ENCODE peak calls at places on chromosomes 5 and 9, in four cellular contexts. One of them, this sample, is unnamed.

GRCh38 chr5:126015244-126016054 is 407.8 kb upstream of the GRAMD2B start:
- DNase-seq in A549: no peak
- DNase-seq in IMR-90: peak
- DNase-seq in K562: no peak
- DNase-seq in this sample: no peak

GRCh38 chr9:38066907-38067610 is 2.0 kb downstream of the SHB start:
- DNase-seq in A549: no peak
- DNase-seq in IMR-90: no peak
- DNase-seq in K562: no peak
- DNase-seq in this sample: no peak

GRCh38 chr5:170275376-170275994 is 22.1 kb downstream of the LCP2 start:
- DNase-seq in A549: no peak
- DNase-seq in IMR-90: no peak
- DNase-seq in K562: no peak
- DNase-seq in this sample: no peak

GRCh38 chr5:39157679-39158078 is 61.7 kb downstream of the FYB1 start:
- DNase-seq in A549: no peak
- DNase-seq in IMR-90: no peak
- DNase-seq in K562: no peak
- DNase-seq in this sample: no peak

GRCh38 chr5:73693573-73694061 is 67.6 kb downstream of the ARHGEF28 start:
- DNase-seq in A549: peak
- DNase-seq in IMR-90: peak
- DNase-seq in K562: no peak
- DNase-seq in this sample: no peak

GRCh38 chr5:130955041-130955440 is 210.0 kb downstream of the HINT1 start:
- DNase-seq in A549: no peak
- DNase-seq in IMR-90: no peak
- DNase-seq in K562: no peak
- DNase-seq in this sample: no peak

GRCh38 chr9:135078361-135078821 is 9.1 kb upstream of the OLFM1 start:
- DNase-seq in A549: no peak
- DNase-seq in IMR-90: no peak
- DNase-seq in K562: no peak
- DNase-seq in this sample: no peak

GRCh38 chr9:127803507-127804352 is 1.0 kb downstream of the FPGS start:
- DNase-seq in A549: peak
- DNase-seq in IMR-90: no peak
- DNase-seq in K562: no peak
- DNase-seq in this sample: no peak

GRCh38 chr9:36891341-36891811 is 142.7 kb downstream of the PAX5 start:
- DNase-seq in A549: no peak
- DNase-seq in IMR-90: no peak
- DNase-seq in K562: no peak
- DNase-seq in this sample: no peak

GRCh38 chr5:181088289-181088688 is 42.7 kb downstream of the OR2V1 start:
- DNase-seq in A549: peak
- DNase-seq in IMR-90: no peak
- DNase-seq in K562: peak
- DNase-seq in this sample: no peak

GRCh38 chr5:17238521-17239041 is 21.1 kb downstream of the BASP1 start:
- DNase-seq in A549: no peak
- DNase-seq in IMR-90: peak
- DNase-seq in K562: no peak
- DNase-seq in this sample: no peak

GRCh38 chr9:111895996-111896941 is at the start of gene UGCG:
- DNase-seq in A549: peak
- DNase-seq in IMR-90: peak
- DNase-seq in K562: peak
- DNase-seq in this sample: no peak

GRCh38 chr5:5705010-5705409 is 282.5 kb downstream of the ICE1 start:
- DNase-seq in A549: no peak
- DNase-seq in IMR-90: no peak
- DNase-seq in K562: no peak
- DNase-seq in this sample: no peak

GRCh38 chr9:14499976-14500375 is 186.0 kb upstream of the NFIB start:
- DNase-seq in A549: no peak
- DNase-seq in IMR-90: no peak
- DNase-seq in K562: no peak
- DNase-seq in this sample: no peak

GRCh38 chr5:115602585-115603125 is 376 bp upstream of the TICAM2 start:
- DNase-seq in A549: no peak
- DNase-seq in IMR-90: no peak
- DNase-seq in K562: no peak
- DNase-seq in this sample: no peak

GRCh38 chr9:114588671-114589526 is 1.3 kb downstream of the ATP6V1G1 start:
- DNase-seq in A549: no peak
- DNase-seq in IMR-90: peak
- DNase-seq in K562: peak
- DNase-seq in this sample: no peak

GRCh38 chr5:69493235-69493925 is 790 bp downstream of the OCLN start:
- DNase-seq in A549: peak
- DNase-seq in IMR-90: no peak
- DNase-seq in K562: no peak
- DNase-seq in this sample: no peak

GRCh38 chr5:122775713-122776084 is 819 bp downstream of the SNX2 start:
- DNase-seq in A549: peak
- DNase-seq in IMR-90: no peak
- DNase-seq in K562: no peak
- DNase-seq in this sample: no peak

GRCh38 chr9:122087406-122088200 is 5.5 kb downstream of the TTLL11 start:
- DNase-seq in A549: no peak
- DNase-seq in IMR-90: peak
- DNase-seq in K562: no peak
- DNase-seq in this sample: no peak
- TF ChIP-seq ELK1 in A549: no peak
- TF ChIP-seq ELK1 in IMR-90: no peak
- TF ChIP-seq ELK1 in K562: no peak
- TF ChIP-seq ELK1 in this sample: no peak

GRCh38 chr9:20297646-20298084 is 324.6 kb downstream of the MLLT3 start:
- DNase-seq in A549: peak
- DNase-seq in IMR-90: peak
- DNase-seq in K562: no peak
- DNase-seq in this sample: no peak
- TF ChIP-seq ELK1 in A549: no peak
- TF ChIP-seq ELK1 in IMR-90: no peak
- TF ChIP-seq ELK1 in K562: no peak
- TF ChIP-seq ELK1 in this sample: no peak

GRCh38 chr5:112005533-112005926 is 248.5 kb upstream of the NREP start:
- DNase-seq in A549: no peak
- DNase-seq in IMR-90: peak
- DNase-seq in K562: no peak
- DNase-seq in this sample: no peak
- TF ChIP-seq ELK1 in A549: no peak
- TF ChIP-seq ELK1 in IMR-90: no peak
- TF ChIP-seq ELK1 in K562: no peak
- TF ChIP-seq ELK1 in this sample: no peak

DNA sequence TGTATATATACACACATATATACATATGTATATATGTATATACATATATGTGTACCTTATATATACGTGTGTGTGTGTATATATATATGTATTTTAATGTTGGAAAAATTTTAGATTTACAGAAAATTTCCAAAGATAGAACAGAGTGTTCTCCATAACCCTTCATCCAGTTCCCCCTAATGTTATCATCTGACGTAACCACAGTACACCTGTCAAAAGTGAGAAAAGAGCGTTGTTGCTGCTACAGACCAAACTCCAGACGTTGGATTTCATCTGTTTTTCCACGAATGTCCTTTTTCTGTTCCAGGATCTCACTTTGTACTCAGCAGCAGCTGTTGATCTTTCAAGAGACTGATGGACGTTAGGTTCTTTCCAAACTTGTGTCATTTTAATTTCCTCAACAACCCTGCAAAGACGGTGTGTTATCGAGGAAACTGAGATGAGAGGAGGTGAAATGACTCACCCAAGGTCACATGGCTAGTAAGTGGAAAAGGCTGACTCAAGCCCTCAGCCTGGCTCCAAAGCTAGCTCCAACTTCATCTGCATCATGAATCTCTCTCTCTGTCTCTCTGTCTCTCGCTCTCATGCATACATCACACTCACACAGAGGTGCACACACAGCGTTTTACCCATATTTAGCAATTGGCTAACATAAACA is 17.0 kb upstream of the NTNG2 start:
- DNase-seq in A549: peak
- DNase-seq in IMR-90: peak
- DNase-seq in K562: no peak
- DNase-seq in this sample: no peak
- TF ChIP-seq ELK1 in A549: no peak
- TF ChIP-seq ELK1 in IMR-90: no peak
- TF ChIP-seq ELK1 in K562: no peak
- TF ChIP-seq ELK1 in this sample: no peak

GRCh38 chr5:43497311-43498104 is 13.8 kb upstream of the TMEM267 start:
- DNase-seq in A549: no peak
- DNase-seq in IMR-90: no peak
- DNase-seq in K562: no peak
- DNase-seq in this sample: no peak
- TF ChIP-seq ELK1 in A549: no peak
- TF ChIP-seq ELK1 in IMR-90: no peak
- TF ChIP-seq ELK1 in K562: no peak
- TF ChIP-seq ELK1 in this sample: no peak

GRCh38 chr5:124343451-124343867 is 403.0 kb downstream of the ZNF608 start:
- DNase-seq in A549: no peak
- DNase-seq in IMR-90: peak
- DNase-seq in K562: no peak
- DNase-seq in this sample: no peak

GRCh38 chr5:124342586-124342985 is 403.9 kb downstream of the ZNF608 start:
- DNase-seq in A549: no peak
- DNase-seq in IMR-90: no peak
- DNase-seq in K562: no peak
- DNase-seq in this sample: no peak

GRCh38 chr5:124342027-124342471 is 404.4 kb downstream of the ZNF608 start:
- DNase-seq in A549: no peak
- DNase-seq in IMR-90: peak
- DNase-seq in K562: no peak
- DNase-seq in this sample: no peak

GRCh38 chr5:124341066-124341943 is 405.1 kb downstream of the ZNF608 start:
- DNase-seq in A549: no peak
- DNase-seq in IMR-90: no peak
- DNase-seq in K562: no peak
- DNase-seq in this sample: no peak

GRCh38 chr5:124343021-124343420 is 403.4 kb downstream of the ZNF608 start:
- DNase-seq in A549: no peak
- DNase-seq in IMR-90: peak
- DNase-seq in K562: no peak
- DNase-seq in this sample: no peak
- TF ChIP-seq ELK1 in A549: no peak
- TF ChIP-seq ELK1 in IMR-90: no peak
- TF ChIP-seq ELK1 in K562: no peak
- TF ChIP-seq ELK1 in this sample: no peak

DNA sequence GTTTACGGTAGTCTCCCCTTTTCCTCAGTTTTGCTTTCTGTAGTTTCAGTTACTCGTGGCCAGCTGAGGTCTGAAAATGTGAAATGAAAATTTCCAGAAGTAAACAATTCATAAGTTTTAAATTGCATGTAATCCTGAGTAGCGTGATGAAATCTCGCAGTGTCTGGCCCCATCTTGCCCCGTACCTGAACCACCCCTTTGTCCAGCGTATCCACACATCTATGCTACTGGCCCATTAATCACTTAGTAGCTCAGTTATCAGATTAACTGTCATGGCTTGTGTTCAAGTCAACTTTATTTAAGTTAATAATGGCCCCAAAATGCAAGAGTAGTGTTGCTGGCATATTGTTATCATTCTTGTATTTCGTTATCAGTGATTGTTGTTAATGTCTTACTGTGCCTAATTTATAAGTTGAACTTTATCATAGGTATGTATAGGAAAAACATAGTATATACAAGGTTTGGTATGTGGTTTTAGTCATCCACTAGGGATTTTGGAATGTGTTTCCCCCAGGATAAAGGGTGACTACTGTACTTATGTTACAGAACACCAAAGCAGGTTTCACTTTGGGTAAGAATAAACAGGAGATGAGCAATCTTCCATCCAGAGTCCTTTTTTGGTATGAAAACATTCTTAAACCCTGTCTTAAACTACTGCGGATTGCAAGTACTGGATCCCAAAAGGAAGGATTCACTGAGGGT is 118.4 kb upstream of the KCNN2 start:
- DNase-seq in A549: no peak
- DNase-seq in IMR-90: peak
- DNase-seq in K562: no peak
- DNase-seq in this sample: no peak
- TF ChIP-seq ELK1 in A549: no peak
- TF ChIP-seq ELK1 in IMR-90: no peak
- TF ChIP-seq ELK1 in K562: no peak
- TF ChIP-seq ELK1 in this sample: no peak

GRCh38 chr5:172891716-172892421 is 57.8 kb downstream of the ERGIC1 start:
- DNase-seq in A549: peak
- DNase-seq in IMR-90: no peak
- DNase-seq in K562: no peak
- DNase-seq in this sample: no peak
- TF ChIP-seq ELK1 in A549: no peak
- TF ChIP-seq ELK1 in IMR-90: no peak
- TF ChIP-seq ELK1 in K562: no peak
- TF ChIP-seq ELK1 in this sample: no peak

DNA sequence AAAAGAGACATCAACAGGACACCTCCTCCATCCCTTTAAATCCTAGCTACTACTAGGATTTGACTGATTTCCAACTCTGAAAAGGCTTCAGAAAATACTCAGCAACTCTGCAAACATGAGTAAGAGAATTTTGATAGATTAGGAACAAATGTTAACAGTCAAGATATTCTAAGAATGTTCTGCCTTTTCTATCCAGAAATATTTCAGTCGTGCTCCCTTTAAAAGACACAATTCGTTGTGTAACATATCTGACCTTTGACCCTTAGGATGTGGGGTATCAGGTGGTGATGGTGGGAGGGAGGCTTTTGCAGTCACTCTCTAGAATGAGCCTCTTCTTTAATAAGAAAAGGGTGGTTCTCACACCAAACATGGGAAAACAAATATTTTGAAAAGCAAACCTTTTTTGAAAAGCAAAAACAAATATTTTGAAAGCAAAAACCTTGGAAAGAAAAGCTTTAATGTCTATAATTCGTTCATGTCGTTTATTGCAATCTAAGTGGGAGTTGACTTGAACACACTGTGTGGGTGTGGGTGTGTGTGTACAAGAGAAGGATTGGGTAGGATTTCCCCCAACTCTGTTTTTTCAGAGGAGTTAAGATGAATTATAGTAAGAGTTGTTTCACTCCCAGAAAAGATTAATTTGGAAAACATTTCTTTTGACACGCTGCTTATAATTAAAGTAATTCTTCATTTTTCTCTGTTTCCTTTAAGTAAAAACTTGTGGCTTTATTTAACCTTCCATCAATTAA is 152.8 kb downstream of the TMEM167A start:
- DNase-seq in A549: no peak
- DNase-seq in IMR-90: no peak
- DNase-seq in K562: no peak
- DNase-seq in this sample: no peak
- TF ChIP-seq ELK1 in A549: no peak
- TF ChIP-seq ELK1 in IMR-90: no peak
- TF ChIP-seq ELK1 in K562: no peak
- TF ChIP-seq ELK1 in this sample: no peak

This sample was measured in GM12878.